ENCODE peak calls at places on chromosomes 1 and 21, in nine cellular contexts. One of them, this sample, is unnamed.

GRCh38 chr1:98342556-98342955 is 319.0 kb upstream of the SNX7 start:
- DNase-seq in adrenal gland: no peak
- DNase-seq in K562: no peak
- DNase-seq in breast epithelium: no peak
- DNase-seq in ovary: no peak
- DNase-seq in A549: no peak
- DNase-seq in uterus: no peak
- DNase-seq in body of pancreas: no peak
- DNase-seq in esophagus muscularis mucosa: no peak
- DNase-seq in this sample: no peak

GRCh38 chr21:29914326-29914725 is 25.5 kb downstream of the GRIK1 start:
- DNase-seq in adrenal gland: no peak
- DNase-seq in K562: no peak
- DNase-seq in breast epithelium: no peak
- DNase-seq in ovary: no peak
- DNase-seq in A549: no peak
- DNase-seq in uterus: no peak
- DNase-seq in body of pancreas: no peak
- DNase-seq in esophagus muscularis mucosa: no peak
- DNase-seq in this sample: no peak

GRCh38 chr21:42219606-42220137 is 732 bp downstream of the ABCG1 start:
- DNase-seq in adrenal gland: peak; percentile 40
- DNase-seq in K562: no peak
- DNase-seq in breast epithelium: no peak
- DNase-seq in ovary: peak; percentile 50
- DNase-seq in A549: no peak
- DNase-seq in uterus: no peak
- DNase-seq in body of pancreas: no peak
- DNase-seq in esophagus muscularis mucosa: no peak
- DNase-seq in this sample: peak; percentile 28

GRCh38 chr1:15515026-15515663 is 8.9 kb downstream of the CASP9 start:
- DNase-seq in adrenal gland: no peak
- DNase-seq in K562: no peak
- DNase-seq in breast epithelium: no peak
- DNase-seq in ovary: no peak
- DNase-seq in A549: no peak
- DNase-seq in uterus: no peak
- DNase-seq in body of pancreas: no peak
- DNase-seq in esophagus muscularis mucosa: no peak
- DNase-seq in this sample: no peak

GRCh38 chr1:218829143-218829542 is 344.5 kb upstream of the LYPLAL1 start:
- DNase-seq in adrenal gland: no peak
- DNase-seq in K562: no peak
- DNase-seq in breast epithelium: no peak
- DNase-seq in ovary: no peak
- DNase-seq in A549: peak; percentile 24
- DNase-seq in uterus: no peak
- DNase-seq in body of pancreas: no peak
- DNase-seq in esophagus muscularis mucosa: no peak
- DNase-seq in this sample: no peak

GRCh38 chr1:246214708-246215504 is 292.2 kb downstream of the SMYD3 start:
- DNase-seq in adrenal gland: peak; percentile 67
- DNase-seq in K562: peak; percentile 62
- DNase-seq in breast epithelium: peak; percentile 22
- DNase-seq in ovary: no peak
- DNase-seq in A549: no peak
- DNase-seq in uterus: peak; percentile 59
- DNase-seq in body of pancreas: peak; percentile 69
- DNase-seq in esophagus muscularis mucosa: no peak
- DNase-seq in this sample: no peak

GRCh38 chr1:235229868-235230267 is 68.8 kb upstream of the RBM34 start:
- DNase-seq in adrenal gland: no peak
- DNase-seq in K562: no peak
- DNase-seq in breast epithelium: no peak
- DNase-seq in ovary: no peak
- DNase-seq in A549: no peak
- DNase-seq in uterus: no peak
- DNase-seq in body of pancreas: no peak
- DNase-seq in esophagus muscularis mucosa: no peak
- DNase-seq in this sample: no peak

GRCh38 chr1:167601442-167602380 is 28.3 kb upstream of the RCSD1 start:
- DNase-seq in adrenal gland: peak; percentile 62
- DNase-seq in K562: no peak
- DNase-seq in breast epithelium: peak; percentile 63
- DNase-seq in ovary: no peak
- DNase-seq in A549: no peak
- DNase-seq in uterus: peak; percentile 23
- DNase-seq in body of pancreas: peak; percentile 68
- DNase-seq in esophagus muscularis mucosa: no peak
- DNase-seq in this sample: peak; percentile 40

GRCh38 chr1:66175581-66175980 is 358.4 kb upstream of the SGIP1 start:
- DNase-seq in adrenal gland: no peak
- DNase-seq in K562: no peak
- DNase-seq in breast epithelium: no peak
- DNase-seq in ovary: no peak
- DNase-seq in A549: peak; percentile 17
- DNase-seq in uterus: no peak
- DNase-seq in body of pancreas: no peak
- DNase-seq in esophagus muscularis mucosa: no peak
- DNase-seq in this sample: no peak

GRCh38 chr1:73144321-73144720 is 862.0 kb upstream of the NEGR1 start:
- DNase-seq in adrenal gland: no peak
- DNase-seq in K562: no peak
- DNase-seq in breast epithelium: no peak
- DNase-seq in ovary: no peak
- DNase-seq in A549: no peak
- DNase-seq in uterus: no peak
- DNase-seq in body of pancreas: no peak
- DNase-seq in esophagus muscularis mucosa: no peak
- DNase-seq in this sample: no peak

GRCh38 chr1:20962576-20963258 is 175.6 kb upstream of the HP1BP3 start:
- DNase-seq in adrenal gland: no peak
- DNase-seq in K562: no peak
- DNase-seq in breast epithelium: no peak
- DNase-seq in ovary: no peak
- DNase-seq in A549: no peak
- DNase-seq in uterus: no peak
- DNase-seq in body of pancreas: no peak
- DNase-seq in esophagus muscularis mucosa: no peak
- DNase-seq in this sample: no peak

GRCh38 chr1:61887076-61887867 is 145.0 kb downstream of the PATJ start:
- DNase-seq in adrenal gland: no peak
- DNase-seq in K562: no peak
- DNase-seq in breast epithelium: no peak
- DNase-seq in ovary: no peak
- DNase-seq in A549: peak; percentile 2
- DNase-seq in uterus: no peak
- DNase-seq in body of pancreas: no peak
- DNase-seq in esophagus muscularis mucosa: no peak
- DNase-seq in this sample: no peak

GRCh38 chr1:157178490-157178889 is 40.3 kb upstream of the ETV3 start:
- DNase-seq in adrenal gland: no peak
- DNase-seq in K562: no peak
- DNase-seq in breast epithelium: no peak
- DNase-seq in ovary: no peak
- DNase-seq in A549: no peak
- DNase-seq in uterus: no peak
- DNase-seq in body of pancreas: no peak
- DNase-seq in esophagus muscularis mucosa: no peak
- DNase-seq in this sample: no peak

GRCh38 chr1:109598655-109599054 is 20.8 kb downstream of the GNAT2 start:
- DNase-seq in adrenal gland: no peak
- DNase-seq in K562: no peak
- DNase-seq in breast epithelium: no peak
- DNase-seq in ovary: no peak
- DNase-seq in A549: no peak
- DNase-seq in uterus: no peak
- DNase-seq in body of pancreas: no peak
- DNase-seq in esophagus muscularis mucosa: no peak
- DNase-seq in this sample: no peak

GRCh38 chr1:161069731-161070270 is at the start of gene ARHGAP30:
- DNase-seq in adrenal gland: peak; percentile 76
- DNase-seq in K562: no peak
- DNase-seq in breast epithelium: peak; percentile 44
- DNase-seq in ovary: no peak
- DNase-seq in A549: no peak
- DNase-seq in uterus: peak; percentile 25
- DNase-seq in body of pancreas: peak; percentile 80
- DNase-seq in esophagus muscularis mucosa: no peak
- DNase-seq in this sample: peak; percentile 45

GRCh38 chr1:32273389-32274208 is 18.3 kb upstream of the HDAC1 start:
- DNase-seq in adrenal gland: no peak
- DNase-seq in K562: peak; percentile 69
- DNase-seq in breast epithelium: no peak
- DNase-seq in ovary: no peak
- DNase-seq in A549: no peak
- DNase-seq in uterus: no peak
- DNase-seq in body of pancreas: no peak
- DNase-seq in esophagus muscularis mucosa: no peak
- DNase-seq in this sample: no peak

GRCh38 chr1:15171271-15171908 is 17.8 kb downstream of the TMEM51 start:
- DNase-seq in adrenal gland: no peak
- DNase-seq in K562: no peak
- DNase-seq in breast epithelium: no peak
- DNase-seq in ovary: no peak
- DNase-seq in A549: no peak
- DNase-seq in uterus: no peak
- DNase-seq in body of pancreas: no peak
- DNase-seq in esophagus muscularis mucosa: no peak
- DNase-seq in this sample: peak; percentile 17

GRCh38 chr1:80910426-80910825 is 890.3 kb upstream of the ADGRL2 start:
- DNase-seq in adrenal gland: no peak
- DNase-seq in K562: no peak
- DNase-seq in breast epithelium: no peak
- DNase-seq in ovary: no peak
- DNase-seq in A549: no peak
- DNase-seq in uterus: no peak
- DNase-seq in body of pancreas: no peak
- DNase-seq in esophagus muscularis mucosa: no peak
- DNase-seq in this sample: no peak

GRCh38 chr1:22414244-22414751 is 37.4 kb upstream of the ZBTB40 start:
- DNase-seq in adrenal gland: peak; percentile 88
- DNase-seq in K562: peak; percentile 37
- DNase-seq in breast epithelium: peak; percentile 67
- DNase-seq in ovary: peak; percentile 46
- DNase-seq in A549: peak; percentile 84
- DNase-seq in uterus: no peak
- DNase-seq in body of pancreas: peak; percentile 96
- DNase-seq in esophagus muscularis mucosa: no peak
- DNase-seq in this sample: peak; percentile 58

GRCh38 chr1:53892911-53893310 is 1.1 kb upstream of the DIO1 start:
- DNase-seq in adrenal gland: peak; percentile 54
- DNase-seq in K562: no peak
- DNase-seq in breast epithelium: no peak
- DNase-seq in ovary: no peak
- DNase-seq in A549: no peak
- DNase-seq in uterus: no peak
- DNase-seq in body of pancreas: peak; percentile 50
- DNase-seq in esophagus muscularis mucosa: no peak
- DNase-seq in this sample: peak; percentile 20

DNA sequence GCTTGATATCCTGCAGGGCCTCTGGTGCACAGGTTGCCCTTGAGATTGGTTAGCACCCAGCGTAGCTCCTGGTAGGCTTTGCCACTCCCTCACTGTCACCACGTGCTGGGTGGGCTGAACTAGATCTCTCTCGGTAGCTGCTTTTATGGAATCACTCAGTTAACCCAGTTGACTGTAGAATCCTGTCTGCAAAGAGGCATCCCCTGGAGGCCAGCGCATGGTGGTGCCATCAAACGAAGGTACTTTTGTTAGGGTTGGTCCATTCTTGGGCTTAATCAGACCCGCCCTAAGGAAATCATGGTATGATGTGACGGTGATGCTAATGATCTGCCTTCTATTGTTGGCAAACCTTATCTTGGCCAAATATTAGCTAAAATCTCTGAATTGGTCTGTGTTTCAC is 153.4 kb downstream of the GALNT2 start:
- DNase-seq in adrenal gland: no peak
- DNase-seq in K562: no peak
- DNase-seq in breast epithelium: no peak
- DNase-seq in ovary: no peak
- DNase-seq in A549: no peak
- DNase-seq in uterus: no peak
- DNase-seq in body of pancreas: no peak
- DNase-seq in esophagus muscularis mucosa: no peak
- DNase-seq in this sample: no peak
- H3K27ac ChIP-seq in adrenal gland: no peak overlapping the region
- H3K27ac ChIP-seq in K562: no peak overlapping the region
- H3K27ac ChIP-seq in breast epithelium: no peak overlapping the region
- H3K27ac ChIP-seq in ovary: no peak overlapping the region
- H3K27ac ChIP-seq in A549: no peak overlapping the region
- H3K27ac ChIP-seq in uterus: no peak overlapping the region
- H3K27ac ChIP-seq in body of pancreas: no peak overlapping the region
- H3K27ac ChIP-seq in esophagus muscularis mucosa: no peak overlapping the region
- H3K27ac ChIP-seq in this sample: no peak overlapping the region

GRCh38 chr1:231410041-231410591 is 12.0 kb downstream of the EGLN1 start:
- DNase-seq in adrenal gland: no peak
- DNase-seq in K562: no peak
- DNase-seq in breast epithelium: no peak
- DNase-seq in ovary: no peak
- DNase-seq in A549: no peak
- DNase-seq in uterus: no peak
- DNase-seq in body of pancreas: no peak
- DNase-seq in esophagus muscularis mucosa: no peak
- DNase-seq in this sample: no peak
- TF ChIP-seq POLR2A in adrenal gland: no peak
- TF ChIP-seq POLR2A in K562: no peak
- TF ChIP-seq POLR2A in breast epithelium: no peak
- TF ChIP-seq POLR2A in ovary: no peak
- TF ChIP-seq POLR2A in A549: no peak
- TF ChIP-seq POLR2A in uterus: no peak
- TF ChIP-seq POLR2A in body of pancreas: no peak
- TF ChIP-seq POLR2A in esophagus muscularis mucosa: no peak
- TF ChIP-seq POLR2A in this sample: no peak

DNA sequence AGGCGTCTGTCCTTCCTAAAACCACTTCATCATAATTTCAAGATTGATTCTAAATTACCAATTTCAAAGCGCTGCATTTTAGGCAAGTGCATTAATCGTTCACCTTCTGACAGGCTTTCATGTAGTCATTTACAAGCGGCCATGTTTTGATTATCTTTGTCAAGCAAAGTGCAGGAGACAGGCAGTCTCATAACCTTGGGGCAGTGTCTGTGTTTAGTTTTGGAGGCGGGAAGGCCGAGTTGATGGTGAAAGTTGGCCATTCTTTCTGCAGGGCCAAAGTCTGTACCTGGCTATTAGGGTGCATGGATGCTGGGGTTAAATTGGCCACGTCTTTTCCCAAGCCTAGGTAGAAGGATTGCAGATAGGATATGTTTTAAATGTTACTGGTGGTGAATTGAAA is 2.9 kb downstream of the AGPAT3 start:
- DNase-seq in adrenal gland: no peak
- DNase-seq in K562: no peak
- DNase-seq in breast epithelium: no peak
- DNase-seq in ovary: no peak
- DNase-seq in A549: no peak
- DNase-seq in uterus: no peak
- DNase-seq in body of pancreas: no peak
- DNase-seq in esophagus muscularis mucosa: no peak
- DNase-seq in this sample: no peak
- H3K4me1 ChIP-seq in adrenal gland: peaks cover 11% of the 10 kb centered on the region
- H3K4me1 ChIP-seq in K562: peaks cover 22% of the 10 kb centered on the region
- H3K4me1 ChIP-seq in breast epithelium: peaks cover 4% of the 10 kb centered on the region
- H3K4me1 ChIP-seq in ovary: peaks cover 9% of the 10 kb centered on the region
- H3K4me1 ChIP-seq in A549: peaks cover 10% of the 10 kb centered on the region
- H3K4me1 ChIP-seq in uterus: no peaks in the 10 kb centered on the region
- H3K4me1 ChIP-seq in body of pancreas: peaks cover 33% of the 10 kb centered on the region
- H3K4me1 ChIP-seq in esophagus muscularis mucosa: peaks cover 43% of the 10 kb centered on the region
- H3K4me1 ChIP-seq in this sample: peaks cover 15% of the 10 kb centered on the region

GRCh38 chr1:201884472-201884871 is 4.2 kb upstream of the SHISA4 start:
- DNase-seq in adrenal gland: no peak
- DNase-seq in K562: no peak
- DNase-seq in breast epithelium: no peak
- DNase-seq in ovary: no peak
- DNase-seq in A549: no peak
- DNase-seq in uterus: no peak
- DNase-seq in body of pancreas: no peak
- DNase-seq in esophagus muscularis mucosa: no peak
- DNase-seq in this sample: peak; percentile 12
- H3K27ac ChIP-seq in adrenal gland: peak overlapping the region; percentile 78
- H3K27ac ChIP-seq in K562: peak overlapping the region; percentile 43
- H3K27ac ChIP-seq in breast epithelium: no peak overlapping the region
- H3K27ac ChIP-seq in ovary: peak overlapping the region; percentile 37
- H3K27ac ChIP-seq in A549: peak overlapping the region; percentile 11
- H3K27ac ChIP-seq in uterus: no peak overlapping the region
- H3K27ac ChIP-seq in body of pancreas: no peak overlapping the region
- H3K27ac ChIP-seq in esophagus muscularis mucosa: peak overlapping the region; percentile 52
- H3K27ac ChIP-seq in this sample: peak overlapping the region; percentile 63

This sample was measured in testis.